ENCODE peak calls at places on chromosomes 4 and X, in five cellular contexts. S is CD8-positive, alpha-beta T cell; I is heart right ventricle; N is AG10803; V is heart left ventricle. B is an unnamed sample.

GRCh38 chr4:14110407-14110806 is 482.9 kb upstream of the BOD1L1 start:
- DNase-seq in N (peak; percentile 59), V (no peak), S (no peak), I (no peak), B (no peak)

GRCh38 chr4:139694522-139694921 is 28.9 kb downstream of the MGST2 start:
- DNase-seq in V (no peak), N (no peak), I (no peak), S (no peak), B (no peak)

GRCh38 chrX:102845020-102845419 is 92.1 kb upstream of the RAB40AL start:
- DNase-seq in I (no peak), N (no peak), V (no peak), S (no peak), B (no peak)

GRCh38 chr4:44351069-44351468 is 97.5 kb downstream of the KCTD8 start:
- DNase-seq in I (no peak), S (no peak), N (no peak), V (no peak), B (no peak)

GRCh38 chr4:153521995-153522799 is 56.0 kb downstream of the TMEM131L start:
- DNase-seq in N (no peak), V (no peak), I (no peak), S (peak; percentile 37), B (peak; percentile 84)

GRCh38 chr4:8303485-8304281 is 34.1 kb downstream of the HTRA3 start:
- DNase-seq in S (no peak), I (no peak), V (no peak), N (peak; percentile 91), B (no peak)

GRCh38 chrX:132612990-132613564 is 124.2 kb upstream of the MBNL3 start:
- DNase-seq in V (peak; percentile 56), I (peak; percentile 37), N (peak; percentile 16), S (no peak), B (peak; percentile 40)

GRCh38 chr4:3045500-3045850 is 28.9 kb downstream of the HTT-AS start:
- DNase-seq in N (peak; percentile 64), S (peak; percentile 67), V (peak; percentile 82), I (peak; percentile 46), B (peak; percentile 81)

GRCh38 chrX:110003167-110004156 is 548 bp downstream of the TMEM164 start:
- DNase-seq in N (no peak), I (peak; percentile 9), S (no peak), V (peak; percentile 31), B (peak; percentile 29)

GRCh38 chr4:136012250-136012649 is 1520.0 kb downstream of the PCDH18 start:
- DNase-seq in I (no peak), V (no peak), S (no peak), N (no peak), B (no peak)

GRCh38 chr4:125762537-125762936 is 447.8 kb downstream of the FAT4 start:
- DNase-seq in V (no peak), N (no peak), S (no peak), I (no peak), B (no peak)

GRCh38 chrX:56232221-56233082 is at the start of gene KLF8:
- DNase-seq in S (no peak), N (no peak), V (peak; percentile 46), I (peak; percentile 43), B (peak; percentile 78)

GRCh38 chr4:125266901-125267601 is 47.7 kb upstream of the FAT4 start:
- DNase-seq in S (no peak), N (peak; percentile 85), V (no peak), I (no peak), B (no peak)

GRCh38 chr4:168274871-168275270 is 43.7 kb downstream of the DDX60 start:
- DNase-seq in V (no peak), S (no peak), I (no peak), N (no peak), B (no peak)

GRCh38 chr4:22237155-22237751 is 278.6 kb downstream of the ADGRA3 start:
- DNase-seq in S (peak; percentile 19), N (no peak), V (peak; percentile 23), I (peak; percentile 15), B (peak; percentile 48)

GRCh38 chrX:139204903-139205667 is 325.5 kb upstream of the F9 start:
- DNase-seq in V (peak; percentile 53), I (peak; percentile 10), S (no peak), N (peak; percentile 30), B (peak; percentile 11)

GRCh38 chrX:39953879-39954278 is 143.9 kb downstream of the BCOR start:
- DNase-seq in N (no peak), V (peak; percentile 81), I (peak; percentile 61), S (no peak), B (no peak)

GRCh38 chrX:56233100-56233499 is 944 bp downstream of the KLF8 start:
- DNase-seq in I (no peak), S (no peak), V (peak; percentile 32), N (no peak), B (peak; percentile 14)

GRCh38 chrX:53681661-53682060 is 4.9 kb downstream of the HUWE1 start:
- DNase-seq in I (no peak), V (no peak), N (no peak), S (no peak), B (no peak)

GRCh38 chrX:51857159-51857733 is 36.2 kb upstream of the MAGED1 start:
- DNase-seq in V (no peak), S (no peak), I (no peak), N (no peak), B (no peak)

DNA sequence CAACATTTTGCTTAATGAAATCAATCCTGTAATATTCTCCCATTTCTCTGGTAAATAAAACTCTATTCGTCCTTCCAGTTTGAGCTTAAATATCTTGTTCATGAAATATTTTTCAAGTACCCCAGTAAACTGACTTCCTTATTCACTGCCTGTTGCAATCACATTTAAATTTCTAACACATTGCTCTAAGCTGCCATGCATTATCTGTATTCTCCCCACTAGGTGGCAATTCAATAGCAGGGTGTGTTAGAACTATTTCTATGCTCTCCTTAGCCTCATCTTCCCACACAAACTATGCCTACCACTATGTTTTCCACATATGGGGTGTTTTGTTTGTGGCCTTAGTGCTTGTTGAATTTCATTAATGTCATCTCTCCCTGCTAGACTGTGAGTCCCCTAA is 377.1 kb upstream of the HS3ST1 start:
- DNase-seq in S (no peak), N (no peak), I (no peak), V (no peak), B (peak; percentile 6)
- TF ChIP-seq CTCF in S (no peak), N (no peak), I (peak; percentile 59), V (peak; percentile 61), B (peak; percentile 26)

DNA sequence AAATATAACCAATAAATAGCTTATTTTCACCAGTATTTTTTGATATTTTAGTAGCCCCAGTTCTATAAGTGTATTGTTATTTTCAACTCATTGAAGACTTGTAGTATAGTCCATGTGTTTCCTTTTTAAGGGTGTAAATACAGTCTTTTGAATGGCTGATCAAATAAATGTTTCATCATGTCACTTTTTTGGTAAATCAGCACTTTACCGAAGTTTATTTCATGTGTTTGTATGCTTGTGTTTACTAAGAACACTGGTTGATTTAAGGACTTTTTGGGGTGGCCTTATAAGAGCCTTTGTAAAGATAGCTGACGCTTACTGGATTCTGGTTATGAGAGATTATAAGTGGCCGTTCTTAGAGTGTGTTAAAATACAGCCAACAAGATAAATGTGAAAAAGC is 2.6 kb downstream of the UBE2K start:
- DNase-seq in N (no peak), V (no peak), S (no peak), I (no peak), B (no peak)
- H3K4me3 ChIP-seq in N (peak overlapping the region; percentile 92), V (peak overlapping the region; percentile 90), S (no peak overlapping the region), I (no peak overlapping the region), B (peak overlapping the region; percentile 90)

DNA sequence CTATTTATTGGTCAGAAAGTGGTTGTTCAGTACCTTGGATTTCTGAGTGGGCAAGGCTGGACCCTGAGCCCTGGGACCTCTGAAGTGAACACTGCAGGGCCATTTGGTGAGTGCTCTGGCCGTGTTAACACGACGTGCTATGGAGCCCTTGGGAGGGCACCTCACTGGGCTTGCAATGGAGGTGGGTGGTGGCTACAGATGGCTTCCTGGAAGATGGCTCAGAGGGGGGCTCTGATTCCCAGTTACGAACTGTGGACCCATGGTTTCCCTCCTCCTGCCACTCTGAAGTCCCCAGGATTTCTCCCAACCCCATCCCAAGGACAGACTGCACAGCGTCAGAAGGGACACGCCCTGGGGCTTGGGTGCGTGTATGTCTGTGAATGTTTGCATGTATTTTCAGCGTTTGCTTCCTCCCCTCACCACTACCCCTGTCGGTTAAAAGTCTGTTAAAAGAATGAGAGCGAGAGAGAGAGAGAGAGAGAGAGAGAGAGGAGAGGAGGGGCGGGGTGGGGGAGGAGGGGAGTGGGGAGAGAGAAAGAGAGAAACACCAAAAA is 3.7 kb upstream of the RHOH start:
- DNase-seq in I (no peak), S (no peak), V (no peak), N (no peak), B (peak; percentile 82)
- TF ChIP-seq CTCF in I (no peak), S (no peak), V (no peak), N (no peak), B (no peak)

GRCh38 chr4:88003261-88003660 is 4.2 kb upstream of the PKD2 start:
- DNase-seq in N (peak; percentile 52), V (no peak), S (no peak), I (no peak), B (no peak)
- H3K4me3 ChIP-seq in N (no peak overlapping the region), V (no peak overlapping the region), S (no peak overlapping the region), I (no peak overlapping the region), B (no peak overlapping the region)

GRCh38 chr4:87391783-87392054 is 731 bp upstream of the HSD17B11 start:
- DNase-seq in N (peak; percentile 3), S (no peak), I (no peak), V (no peak), B (no peak)

GRCh38 chr4:87387237-87387636 is 3.8 kb downstream of the HSD17B11 start:
- DNase-seq in N (no peak), I (no peak), S (no peak), V (no peak), B (no peak)

GRCh38 chr4:87392183-87392582 is 1.2 kb upstream of the HSD17B11 start:
- DNase-seq in S (no peak), N (no peak), I (no peak), V (no peak), B (no peak)

DNA sequence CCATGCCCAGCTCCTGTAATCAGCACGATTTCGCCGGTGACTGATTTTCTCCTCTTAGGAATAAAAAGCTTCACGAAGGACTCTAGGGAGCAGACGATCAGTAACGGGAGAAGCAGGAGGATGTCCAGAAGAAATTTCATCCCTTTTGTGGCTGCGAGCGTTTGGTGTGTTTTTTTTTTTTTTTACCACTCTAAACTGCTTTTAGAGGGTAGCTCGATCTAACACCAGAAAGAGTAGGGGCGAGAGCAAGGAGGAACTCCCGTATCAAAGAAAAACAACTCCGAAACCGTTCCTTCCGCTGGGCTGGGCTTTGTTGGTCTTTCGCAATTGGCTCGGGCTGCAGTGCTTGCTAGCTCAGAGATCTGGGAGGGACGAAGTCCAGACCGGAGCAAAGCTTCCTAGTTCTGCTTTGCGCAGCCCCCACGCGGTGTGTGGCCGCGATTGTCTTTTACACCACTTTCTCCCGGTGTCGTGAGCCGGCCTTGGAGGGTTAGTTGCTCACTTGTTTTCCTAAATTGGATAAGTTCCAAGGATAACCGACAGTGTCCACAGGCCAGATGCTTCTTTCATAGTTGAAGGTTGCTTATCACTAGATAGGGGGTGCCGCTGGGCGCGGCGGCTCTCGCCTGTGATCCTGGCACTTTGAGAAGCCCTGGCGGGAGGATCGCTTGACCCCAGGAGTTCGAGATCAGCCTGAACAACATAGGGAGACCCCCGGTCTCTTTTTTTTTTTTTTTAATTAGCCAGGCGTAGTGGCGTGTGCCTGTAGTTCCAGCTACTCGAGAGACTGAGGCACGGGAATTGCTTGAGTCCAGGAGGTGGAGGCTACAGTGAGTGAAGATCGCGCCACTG is at the start of gene HSD17B11:
- DNase-seq in S (peak; percentile 71), I (peak; percentile 82), V (peak; percentile 92), N (peak; percentile 91), B (peak; percentile 95)
- TF ChIP-seq CTCF in S (no peak), I (no peak), V (peak; percentile 25), N (peak; percentile 27), B (no peak)